ENCODE peak calls at places on chromosomes 4 and X, in nine cellular contexts. R is occipital lobe, H is iris pigment epithelial cell, Z is AG09309, C is NCI-H2171, N is suprapubic skin, I is GM04504, S is substantia nigra, D is colonic mucosa. Y is an unnamed sample.

GRCh38 chr4:7422098-7422897 is 12.4 kb downstream of the PSAPL1 start:
- DNase-seq in R (no peak), H (no peak), Z (no peak), C (no peak), N (peak; percentile 54), I (no peak), S (no peak), D (no peak), Y (no peak)

GRCh38 chr4:139014391-139015268 is 951 bp upstream of the NOCT start:
- DNase-seq in R (no peak), H (peak; percentile 87), Z (peak; percentile 82), C (no peak), N (no peak), I (peak; percentile 69), S (no peak), D (peak; percentile 39), Y (peak; percentile 93)

GRCh38 chr4:165604181-165604580 is 225.4 kb downstream of the CPE start:
- DNase-seq in R (no peak), H (no peak), Z (no peak), C (peak; percentile 35), N (no peak), I (no peak), S (no peak), D (no peak), Y (no peak)

GRCh38 chr4:40309250-40309774 is 25.8 kb upstream of the CHRNA9 start:
- DNase-seq in R (no peak), H (peak; percentile 77), Z (no peak), C (no peak), N (peak; percentile 91), I (peak; percentile 52), S (no peak), D (peak; percentile 94), Y (peak; percentile 87)

GRCh38 chr4:34417160-34417559 is 1827.2 kb downstream of the ARAP2 start:
- DNase-seq in R (no peak), H (peak; percentile 2), Z (no peak), C (no peak), N (no peak), I (no peak), S (no peak), D (no peak), Y (peak; percentile 52)

GRCh38 chrX:2370436-2370835 is 130.3 kb downstream of the DHRSX start:
- DNase-seq in R (no peak), H (peak; percentile 16), Z (no peak), C (no peak), N (no peak), I (no peak), S (no peak), D (no peak), Y (peak; percentile 76)

GRCh38 chr4:42519803-42520417 is 122.6 kb downstream of the SHISA3 start:
- DNase-seq in R (no peak), H (peak; percentile 31), Z (peak; percentile 2), C (no peak), N (no peak), I (peak; percentile 11), S (no peak), D (peak; percentile 54), Y (peak; percentile 42)

GRCh38 chr4:139453041-139453370 is 915 bp upstream of the RAB33B start:
- DNase-seq in R (no peak), H (peak; percentile 79), Z (peak; percentile 11), C (peak; percentile 23), N (no peak), I (peak; percentile 52), S (no peak), D (peak; percentile 69), Y (peak; percentile 75)

GRCh38 chr4:77021614-77022089 is 54.1 kb downstream of the CCNI start:
- DNase-seq in R (peak; percentile 20), H (peak; percentile 96), Z (peak; percentile 82), C (no peak), N (no peak), I (peak; percentile 69), S (no peak), D (no peak), Y (no peak)

GRCh38 chr4:184907216-184907615 is 81.4 kb upstream of the ACSL1 start:
- DNase-seq in R (no peak), H (no peak), Z (no peak), C (no peak), N (no peak), I (no peak), S (no peak), D (no peak), Y (no peak)

GRCh38 chrX:13109811-13110210 is 65.4 kb upstream of the FAM9C start:
- DNase-seq in R (no peak), H (peak; percentile 94), Z (no peak), C (no peak), N (no peak), I (no peak), S (no peak), D (no peak), Y (no peak)

GRCh38 chr4:18105023-18106011 is 83.8 kb upstream of the LCORL start:
- DNase-seq in R (no peak), H (no peak), Z (no peak), C (no peak), N (no peak), I (no peak), S (no peak), D (peak; percentile 41), Y (no peak)

GRCh38 chrX:46180258-46180687 is 364.9 kb downstream of the ZNF674 start:
- DNase-seq in R (no peak), H (peak; percentile 73), Z (peak; percentile 91), C (peak; percentile 1), N (no peak), I (peak; percentile 86), S (no peak), D (no peak), Y (peak; percentile 98)

GRCh38 chrX:75746891-75747639 is 38.0 kb downstream of the MAGEE2 start:
- DNase-seq in R (peak; percentile 1), H (peak; percentile 36), Z (no peak), C (peak; percentile 0), N (no peak), I (no peak), S (no peak), D (peak; percentile 24), Y (peak; percentile 15)

GRCh38 chrX:34586936-34587335 is 70.1 kb downstream of the TMEM47 start:
- DNase-seq in R (no peak), H (peak; percentile 14), Z (no peak), C (no peak), N (no peak), I (no peak), S (no peak), D (no peak), Y (peak; percentile 66)

GRCh38 chrX:134406230-134406794 is 53.7 kb upstream of the HPRT1 start:
- DNase-seq in R (no peak), H (no peak), Z (no peak), C (no peak), N (no peak), I (no peak), S (no peak), D (peak; percentile 20), Y (no peak)

GRCh38 chr4:8302331-8302730 is 32.8 kb downstream of the HTRA3 start:
- DNase-seq in R (no peak), H (no peak), Z (no peak), C (no peak), N (peak; percentile 40), I (no peak), S (no peak), D (no peak), Y (no peak)

GRCh38 chrX:106894392-106894909 is 8.7 kb downstream of the RIPPLY1 start:
- DNase-seq in R (peak; percentile 33), H (peak; percentile 77), Z (peak; percentile 28), C (peak; percentile 46), N (no peak), I (peak; percentile 42), S (peak; percentile 19), D (peak; percentile 57), Y (peak; percentile 77)

GRCh38 chrX:26470946-26471345 is 255.0 kb downstream of the MAGEB5 start:
- DNase-seq in R (no peak), H (no peak), Z (no peak), C (no peak), N (no peak), I (no peak), S (no peak), D (no peak), Y (no peak)